ENCODE peak calls at places on chromosomes 7 and 10, in five cellular contexts. Y is neuronal stem cell, R is H1, B is H9, O is mesenchymal stem cell. U is an unnamed sample.

GRCh38 chr10:122327237-122328206 is 47.0 kb upstream of the PLEKHA1 start:
- DNase-seq in Y (no peak), R (no peak), B (no peak), O (no peak), U (no peak)

GRCh38 chr7:81244213-81244612 is 325.4 kb upstream of the SEMA3C start:
- DNase-seq in Y (no peak), R (no peak), B (no peak), O (peak), U (peak)

GRCh38 chr10:112404612-112405011 is 30.7 kb downstream of the ACSL5 start:
- DNase-seq in Y (no peak), R (no peak), B (no peak), O (no peak), U (peak)

GRCh38 chr7:106609416-106609815 is 51.5 kb downstream of the CCDC71L start:
- DNase-seq in Y (no peak), R (no peak), B (no peak), O (peak), U (no peak)

GRCh38 chr10:62308101-62308500 is 39.5 kb upstream of the RTKN2 start:
- DNase-seq in Y (no peak), R (no peak), B (no peak), O (no peak), U (peak)

GRCh38 chr10:6058677-6059475 is 3.3 kb downstream of the IL2RA start:
- DNase-seq in Y (no peak), R (no peak), B (no peak), O (no peak), U (no peak)

GRCh38 chr7:110386914-110387313 is 704.0 kb upstream of the LRRN3 start:
- DNase-seq in Y (no peak), R (no peak), B (no peak), O (peak), U (peak)

GRCh38 chr10:74293686-74294365 is 142.8 kb downstream of the ADK start:
- DNase-seq in Y (no peak), R (no peak), B (no peak), O (peak), U (no peak)

GRCh38 chr7:1248077-1248458 is 15.4 kb downstream of the UNCX start:
- DNase-seq in Y (no peak), R (no peak), B (no peak), O (no peak), U (no peak)

GRCh38 chr7:151123485-151124204 is 37.4 kb downstream of the AGAP3 start:
- DNase-seq in Y (peak), R (peak), B (peak), O (peak), U (peak)

GRCh38 chr10:18429335-18429734 is 222.1 kb downstream of the NSUN6 start:
- DNase-seq in Y (no peak), R (no peak), B (no peak), O (no peak), U (peak)

GRCh38 chr10:82378146-82378545 is 503.2 kb downstream of the NRG3 start:
- DNase-seq in Y (no peak), R (no peak), B (no peak), O (peak), U (peak)

GRCh38 chr7:159119851-159120539 is 24.7 kb downstream of the VIPR2 start:
- DNase-seq in Y (no peak), R (no peak), B (no peak), O (no peak), U (no peak)

GRCh38 chr7:96723622-96724021 is 14.0 kb upstream of the SEM1 start:
- DNase-seq in Y (no peak), R (no peak), B (no peak), O (no peak), U (no peak)

GRCh38 chr10:4280481-4281206 is 495.6 kb upstream of the KLF6 start:
- DNase-seq in Y (no peak), R (no peak), B (no peak), O (peak), U (no peak)

GRCh38 chr7:121714559-121715303 is 158.2 kb upstream of the PTPRZ1 start:
- DNase-seq in Y (no peak), R (no peak), B (no peak), O (no peak), U (no peak)

GRCh38 chr10:91875156-91875555 is 34.1 kb downstream of the FGFBP3 start:
- DNase-seq in Y (no peak), R (no peak), B (no peak), O (no peak), U (peak)

GRCh38 chr7:39595102-39595620 is 28.2 kb upstream of the RALA start:
- DNase-seq in Y (no peak), R (no peak), B (no peak), O (peak), U (no peak)

GRCh38 chr10:106941297-106942034 is 223.0 kb downstream of the SORCS1 start:
- DNase-seq in Y (no peak), R (no peak), B (no peak), O (no peak), U (no peak)

GRCh38 chr7:143259765-143260164 is 3.5 kb upstream of the GSTK1 start:
- DNase-seq in Y (no peak), R (no peak), B (no peak), O (no peak), U (no peak)

GRCh38 chr7:130433336-130433735 is 7.5 kb downstream of the CEP41 start:
- DNase-seq in Y (no peak), R (no peak), B (no peak), O (no peak), U (no peak)

GRCh38 chr7:130436253-130436652 is 4.6 kb downstream of the CEP41 start:
- DNase-seq in Y (no peak), R (no peak), B (no peak), O (no peak), U (no peak)

GRCh38 chr7:130435455-130435854 is 5.4 kb downstream of the CEP41 start:
- DNase-seq in Y (no peak), R (no peak), B (no peak), O (peak), U (no peak)

GRCh38 chr7:130430841-130431713 is 9.7 kb downstream of the CEP41 start:
- DNase-seq in Y (no peak), R (no peak), B (no peak), O (peak), U (no peak)

GRCh38 chr7:130432886-130433285 is 7.9 kb downstream of the CEP41 start:
- DNase-seq in Y (no peak), R (no peak), B (no peak), O (peak), U (no peak)
- H3K4ac ChIP-seq in Y (no peak), R (no peak), B (no peak), O (peak), U (no peak)

DNA sequence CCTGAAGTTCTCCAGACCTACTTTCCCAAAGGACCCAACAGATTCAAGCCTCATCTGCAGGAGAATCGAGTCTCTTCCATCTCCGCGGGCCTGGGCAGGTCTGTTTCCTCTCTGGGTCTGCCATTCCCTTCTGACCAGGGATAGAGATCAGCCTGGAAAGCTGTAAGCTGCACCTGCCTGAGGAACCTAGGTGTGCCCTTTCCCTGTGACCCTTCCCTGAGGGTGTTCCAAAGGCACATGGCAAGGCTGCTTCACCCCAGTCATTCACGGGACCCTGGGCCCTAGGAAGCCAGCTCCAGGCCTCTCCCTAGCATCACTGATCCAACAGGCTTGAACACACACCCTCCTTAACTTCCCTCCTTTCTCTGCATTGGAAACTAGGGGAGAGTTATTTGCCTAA is 91.2 kb upstream of the FAM20C start:
- DNase-seq in Y (no peak), R (peak), B (peak), O (no peak), U (no peak)
- H3K23ac ChIP-seq in Y (no peak), R (no peak), B (no peak), O (no peak), U (no peak)

GRCh38 chr10:75294031-75294437 is 58.3 kb upstream of the COMTD1 start:
- DNase-seq in Y (no peak), R (no peak), B (no peak), O (peak), U (no peak)
- H2BK12ac ChIP-seq in Y (no peak), R (no peak), B (no peak), O (no peak), U (peak)

DNA sequence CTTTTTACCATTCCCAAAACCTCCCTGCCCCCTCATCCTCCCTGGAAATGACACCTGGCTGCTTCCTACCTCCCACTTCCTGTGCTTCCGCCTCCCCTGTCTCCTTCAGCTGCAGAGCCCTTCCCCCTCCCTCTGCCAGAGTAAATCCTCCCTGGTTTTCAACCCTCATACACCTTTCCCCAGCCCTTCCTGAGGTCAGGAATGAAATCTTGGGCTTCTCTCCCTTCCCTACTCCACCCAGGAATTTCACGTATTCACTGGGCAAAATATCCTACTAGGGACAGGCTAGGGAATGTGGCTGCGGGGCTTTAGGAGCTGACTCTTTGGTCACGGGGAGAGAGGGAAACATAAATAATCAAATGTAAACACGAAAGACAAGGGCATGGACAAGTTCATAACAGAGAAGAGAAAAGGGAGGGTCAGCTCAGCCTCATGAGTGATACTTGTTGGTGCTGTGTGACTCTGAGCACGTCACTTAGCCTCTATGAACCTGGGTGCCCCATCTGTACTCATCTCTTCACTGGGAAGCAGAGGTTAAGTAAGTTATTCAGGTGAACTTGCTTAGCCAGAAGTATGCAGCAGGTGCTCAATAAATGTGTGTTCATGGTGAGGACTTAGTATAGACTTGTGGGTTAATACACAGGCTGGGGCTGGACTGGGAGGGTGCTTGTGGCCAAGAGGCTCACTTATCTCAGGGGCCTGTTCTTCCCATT is 10.1 kb upstream of the DUSP5 start:
- DNase-seq in Y (no peak), R (no peak), B (peak), O (peak), U (peak)
- H3K4ac ChIP-seq in Y (no peak), R (no peak), B (no peak), O (no peak), U (no peak)